ENCODE peak calls at places on chromosomes 3 and 15, in seven cellular contexts. One of them, this sample, is unnamed.
A peak's percentile ranks its signal among the peaks of the same experiment; 100 is the strongest.

GRCh38 chr3:138629526-138629925 is 21.0 kb downstream of the FAIM start:
- DNase-seq in vagina: no peak
- DNase-seq in psoas muscle: no peak
- DNase-seq in BJ: no peak
- DNase-seq in fibroblast of lung: no peak
- DNase-seq in cardiac muscle cell: no peak
- DNase-seq in left ventricle myocardium inferior: no peak
- DNase-seq in this sample: peak; percentile 75

GRCh38 chr15:36948982-36949381 is 151.4 kb downstream of the MEIS2 start:
- DNase-seq in BJ: no peak
- DNase-seq in left ventricle myocardium inferior: no peak
- DNase-seq in vagina: no peak
- DNase-seq in fibroblast of lung: peak; percentile 59
- DNase-seq in cardiac muscle cell: no peak
- DNase-seq in psoas muscle: no peak
- DNase-seq in this sample: no peak

GRCh38 chr15:49492834-49493233 is 69.8 kb downstream of the FGF7 start:
- DNase-seq in fibroblast of lung: peak; percentile 28
- DNase-seq in vagina: no peak
- DNase-seq in BJ: peak; percentile 54
- DNase-seq in left ventricle myocardium inferior: no peak
- DNase-seq in psoas muscle: no peak
- DNase-seq in cardiac muscle cell: peak; percentile 42
- DNase-seq in this sample: peak; percentile 87

GRCh38 chr15:92384391-92384790 is 9.3 kb upstream of the ST8SIA2 start:
- DNase-seq in fibroblast of lung: no peak
- DNase-seq in cardiac muscle cell: no peak
- DNase-seq in psoas muscle: no peak
- DNase-seq in vagina: no peak
- DNase-seq in BJ: no peak
- DNase-seq in left ventricle myocardium inferior: no peak
- DNase-seq in this sample: no peak

GRCh38 chr15:73617310-73617709 is 15.9 kb downstream of the NPTN start:
- DNase-seq in psoas muscle: no peak
- DNase-seq in fibroblast of lung: peak; percentile 61
- DNase-seq in cardiac muscle cell: no peak
- DNase-seq in left ventricle myocardium inferior: no peak
- DNase-seq in vagina: no peak
- DNase-seq in BJ: no peak
- DNase-seq in this sample: no peak

GRCh38 chr3:142088522-142088921 is 60.8 kb downstream of the TFDP2 start:
- DNase-seq in BJ: no peak
- DNase-seq in cardiac muscle cell: peak; percentile 59
- DNase-seq in psoas muscle: no peak
- DNase-seq in fibroblast of lung: peak; percentile 48
- DNase-seq in vagina: no peak
- DNase-seq in left ventricle myocardium inferior: no peak
- DNase-seq in this sample: peak; percentile 52

GRCh38 chr3:64300790-64301423 is 75.6 kb upstream of the PRICKLE2 start:
- DNase-seq in left ventricle myocardium inferior: no peak
- DNase-seq in fibroblast of lung: peak; percentile 90
- DNase-seq in vagina: no peak
- DNase-seq in cardiac muscle cell: peak; percentile 89
- DNase-seq in psoas muscle: no peak
- DNase-seq in BJ: peak; percentile 73
- DNase-seq in this sample: peak; percentile 39

GRCh38 chr15:76978522-76979330 is 16.2 kb upstream of the PSTPIP1 start:
- DNase-seq in cardiac muscle cell: no peak
- DNase-seq in BJ: no peak
- DNase-seq in psoas muscle: no peak
- DNase-seq in left ventricle myocardium inferior: no peak
- DNase-seq in vagina: no peak
- DNase-seq in fibroblast of lung: no peak
- DNase-seq in this sample: no peak

GRCh38 chr3:109806929-109807328 is 469.6 kb upstream of the DPPA4 start:
- DNase-seq in left ventricle myocardium inferior: no peak
- DNase-seq in BJ: no peak
- DNase-seq in vagina: no peak
- DNase-seq in fibroblast of lung: peak; percentile 71
- DNase-seq in cardiac muscle cell: peak; percentile 86
- DNase-seq in psoas muscle: no peak
- DNase-seq in this sample: peak; percentile 79

GRCh38 chr15:29613951-29614382 is 208.3 kb downstream of the TJP1 start:
- DNase-seq in BJ: no peak
- DNase-seq in fibroblast of lung: no peak
- DNase-seq in cardiac muscle cell: no peak
- DNase-seq in left ventricle myocardium inferior: no peak
- DNase-seq in vagina: no peak
- DNase-seq in psoas muscle: no peak
- DNase-seq in this sample: no peak

GRCh38 chr3:42590989-42591756 is 513 bp downstream of the SS18L2 start:
- DNase-seq in left ventricle myocardium inferior: no peak
- DNase-seq in psoas muscle: peak; percentile 13
- DNase-seq in vagina: no peak
- DNase-seq in cardiac muscle cell: no peak
- DNase-seq in fibroblast of lung: no peak
- DNase-seq in BJ: no peak
- DNase-seq in this sample: no peak

GRCh38 chr15:68080783-68081182 is 26.7 kb downstream of the PIAS1 start:
- DNase-seq in BJ: no peak
- DNase-seq in fibroblast of lung: no peak
- DNase-seq in cardiac muscle cell: no peak
- DNase-seq in vagina: no peak
- DNase-seq in left ventricle myocardium inferior: no peak
- DNase-seq in psoas muscle: no peak
- DNase-seq in this sample: peak; percentile 19

GRCh38 chr3:33612641-33613040 is 105.4 kb downstream of the CLASP2 start:
- DNase-seq in cardiac muscle cell: no peak
- DNase-seq in vagina: no peak
- DNase-seq in left ventricle myocardium inferior: no peak
- DNase-seq in psoas muscle: no peak
- DNase-seq in BJ: no peak
- DNase-seq in fibroblast of lung: no peak
- DNase-seq in this sample: no peak

GRCh38 chr15:34606545-34606944 is 23.1 kb upstream of the GOLGA8B start:
- DNase-seq in left ventricle myocardium inferior: no peak
- DNase-seq in cardiac muscle cell: no peak
- DNase-seq in fibroblast of lung: peak; percentile 40
- DNase-seq in vagina: no peak
- DNase-seq in BJ: no peak
- DNase-seq in psoas muscle: no peak
- DNase-seq in this sample: no peak

GRCh38 chr3:30707825-30708224 is 101.4 kb downstream of the TGFBR2 start:
- DNase-seq in cardiac muscle cell: no peak
- DNase-seq in fibroblast of lung: no peak
- DNase-seq in psoas muscle: no peak
- DNase-seq in BJ: no peak
- DNase-seq in vagina: no peak
- DNase-seq in left ventricle myocardium inferior: no peak
- DNase-seq in this sample: no peak

GRCh38 chr3:50347187-50347813 is 1.8 kb upstream of the ZMYND10 start:
- DNase-seq in BJ: no peak
- DNase-seq in left ventricle myocardium inferior: peak; percentile 61
- DNase-seq in fibroblast of lung: peak; percentile 57
- DNase-seq in psoas muscle: peak; percentile 69
- DNase-seq in cardiac muscle cell: peak; percentile 78
- DNase-seq in vagina: no peak
- DNase-seq in this sample: peak; percentile 64

GRCh38 chr15:69531302-69532027 is 78.8 kb downstream of the RPLP1 start:
- DNase-seq in vagina: no peak
- DNase-seq in cardiac muscle cell: no peak
- DNase-seq in BJ: no peak
- DNase-seq in psoas muscle: no peak
- DNase-seq in left ventricle myocardium inferior: no peak
- DNase-seq in fibroblast of lung: peak; percentile 17
- DNase-seq in this sample: no peak

GRCh38 chr15:69532856-69533255 is 80.2 kb downstream of the RPLP1 start:
- DNase-seq in cardiac muscle cell: no peak
- DNase-seq in BJ: no peak
- DNase-seq in left ventricle myocardium inferior: no peak
- DNase-seq in psoas muscle: no peak
- DNase-seq in fibroblast of lung: no peak
- DNase-seq in vagina: no peak
- DNase-seq in this sample: no peak

GRCh38 chr15:69529141-69529540 is 76.5 kb downstream of the RPLP1 start:
- DNase-seq in vagina: no peak
- DNase-seq in left ventricle myocardium inferior: no peak
- DNase-seq in fibroblast of lung: no peak
- DNase-seq in cardiac muscle cell: no peak
- DNase-seq in BJ: no peak
- DNase-seq in psoas muscle: no peak
- DNase-seq in this sample: no peak

GRCh38 chr15:69532066-69532465 is 79.4 kb downstream of the RPLP1 start:
- DNase-seq in cardiac muscle cell: no peak
- DNase-seq in left ventricle myocardium inferior: no peak
- DNase-seq in fibroblast of lung: no peak
- DNase-seq in psoas muscle: no peak
- DNase-seq in BJ: no peak
- DNase-seq in vagina: no peak
- DNase-seq in this sample: no peak

DNA sequence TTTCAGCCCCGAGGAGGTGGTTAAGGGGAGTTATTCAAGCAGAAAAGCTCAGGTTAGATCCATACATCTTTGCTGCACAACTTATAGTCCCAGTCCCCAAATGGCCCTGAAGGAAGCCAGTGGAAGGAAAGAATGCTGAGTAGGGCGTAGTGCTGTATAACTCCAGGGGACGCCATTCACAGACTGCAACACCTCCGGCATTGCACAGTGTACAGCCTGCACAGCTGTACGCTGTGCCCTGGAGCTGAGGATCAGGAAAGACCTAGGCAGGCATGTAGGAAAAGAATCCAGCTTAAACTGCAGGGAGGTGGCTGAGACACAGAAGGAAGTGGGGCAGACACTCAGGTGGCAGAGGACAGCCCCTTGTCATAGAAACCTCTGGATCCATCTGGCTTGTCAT is 77.6 kb downstream of the RPLP1 start:
- DNase-seq in left ventricle myocardium inferior: no peak
- DNase-seq in BJ: no peak
- DNase-seq in fibroblast of lung: no peak
- DNase-seq in vagina: no peak
- DNase-seq in psoas muscle: no peak
- DNase-seq in cardiac muscle cell: no peak
- DNase-seq in this sample: no peak
- H3K27me3 ChIP-seq in left ventricle myocardium inferior: peaks cover 25% of the 10 kb centered on the region
- H3K27me3 ChIP-seq in BJ: peaks cover 4% of the 10 kb centered on the region
- H3K27me3 ChIP-seq in fibroblast of lung: peaks cover 9% of the 10 kb centered on the region
- H3K27me3 ChIP-seq in vagina: no peaks in the 10 kb centered on the region
- H3K27me3 ChIP-seq in psoas muscle: no peaks in the 10 kb centered on the region
- H3K27me3 ChIP-seq in cardiac muscle cell: peaks cover 36% of the 10 kb centered on the region
- H3K27me3 ChIP-seq in this sample: peaks cover 11% of the 10 kb centered on the region

DNA sequence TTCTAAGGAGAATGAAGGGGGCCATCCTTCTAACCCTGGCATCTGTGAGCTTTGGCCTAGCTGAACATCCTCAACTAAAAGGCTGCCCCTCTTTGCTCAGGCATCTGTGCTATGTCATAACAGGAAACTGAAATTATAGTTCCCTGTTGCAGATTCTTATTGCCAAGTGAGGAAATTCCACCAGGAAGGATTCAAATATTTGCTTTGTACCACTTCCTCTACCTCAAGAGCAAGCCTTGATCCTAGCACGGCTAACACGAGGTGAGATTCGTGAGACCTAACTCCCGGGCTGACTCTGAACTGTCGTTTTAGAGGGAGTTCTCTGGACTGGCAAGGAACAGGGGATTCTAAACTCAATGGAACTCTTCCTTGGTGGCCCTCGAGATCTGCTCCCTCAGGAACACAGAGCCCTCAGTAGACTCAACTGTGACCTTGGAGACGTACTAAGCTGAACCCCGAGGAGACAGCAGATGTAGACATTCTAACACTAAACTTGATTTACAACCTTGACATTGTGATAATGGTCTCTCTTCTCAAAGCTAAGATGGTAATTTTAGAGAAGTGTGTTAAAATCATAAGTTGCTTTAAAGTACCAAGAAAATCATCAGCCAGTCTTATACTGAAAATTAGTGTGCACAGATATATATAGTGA is 4.2 kb downstream of the SPG21 start:
- DNase-seq in left ventricle myocardium inferior: no peak
- DNase-seq in vagina: no peak
- DNase-seq in psoas muscle: no peak
- DNase-seq in BJ: no peak
- DNase-seq in cardiac muscle cell: peak; percentile 62
- DNase-seq in fibroblast of lung: no peak
- DNase-seq in this sample: peak; percentile 42
- H3K4me3 ChIP-seq in left ventricle myocardium inferior: no peak overlapping the region
- H3K4me3 ChIP-seq in vagina: no peak overlapping the region
- H3K4me3 ChIP-seq in psoas muscle: no peak overlapping the region
- H3K4me3 ChIP-seq in BJ: no peak overlapping the region
- H3K4me3 ChIP-seq in cardiac muscle cell: no peak overlapping the region
- H3K4me3 ChIP-seq in fibroblast of lung: no peak overlapping the region
- H3K4me3 ChIP-seq in this sample: no peak overlapping the region

GRCh38 chr3:178342111-178342510 is 194.1 kb upstream of the KCNMB2 start:
- DNase-seq in vagina: no peak
- DNase-seq in cardiac muscle cell: no peak
- DNase-seq in psoas muscle: no peak
- DNase-seq in BJ: no peak
- DNase-seq in fibroblast of lung: peak; percentile 45
- DNase-seq in left ventricle myocardium inferior: no peak
- DNase-seq in this sample: no peak
- TF ChIP-seq CTCF in vagina: no peak
- TF ChIP-seq CTCF in cardiac muscle cell: no peak
- TF ChIP-seq CTCF in psoas muscle: no peak
- TF ChIP-seq CTCF in BJ: no peak
- TF ChIP-seq CTCF in fibroblast of lung: no peak
- TF ChIP-seq CTCF in left ventricle myocardium inferior: no peak
- TF ChIP-seq CTCF in this sample: no peak

GRCh38 chr15:69665641-69666091 is 213.0 kb downstream of the RPLP1 start:
- DNase-seq in psoas muscle: no peak
- DNase-seq in fibroblast of lung: no peak
- DNase-seq in BJ: no peak
- DNase-seq in left ventricle myocardium inferior: no peak
- DNase-seq in cardiac muscle cell: peak; percentile 35
- DNase-seq in vagina: no peak
- DNase-seq in this sample: no peak
- H3K27me3 ChIP-seq in psoas muscle: no peaks in the 10 kb centered on the region
- H3K27me3 ChIP-seq in fibroblast of lung: no peaks in the 10 kb centered on the region
- H3K27me3 ChIP-seq in BJ: peaks cover 1% of the 10 kb centered on the region
- H3K27me3 ChIP-seq in left ventricle myocardium inferior: peaks cover 62% of the 10 kb centered on the region
- H3K27me3 ChIP-seq in cardiac muscle cell: no peaks in the 10 kb centered on the region
- H3K27me3 ChIP-seq in vagina: no peaks in the 10 kb centered on the region
- H3K27me3 ChIP-seq in this sample: peaks cover 12% of the 10 kb centered on the region

This sample was measured in bronchial epithelial cell.